ENCODE peak calls at places on chromosomes 13 and 19, in four cellular contexts. X is breast epithelium, H is heart left ventricle, Q is uterus. D is an unnamed sample. For H3K36me3, the result is how much of the 10 kb centered on the place peaks cover.

GRCh38 chr19:58279042-58279924 is 528 bp downstream of the ZNF8 start:
- DNase-seq in X (peak), H (peak), Q (peak), D (peak)

GRCh38 chr13:113774177-113775107 is 15.4 kb downstream of the TMEM255B start:
- DNase-seq in X (no peak), H (no peak), Q (no peak), D (no peak)

GRCh38 chr13:112842343-112842856 is 126.6 kb upstream of the MCF2L start:
- DNase-seq in X (no peak), H (peak), Q (peak), D (no peak)

GRCh38 chr19:47274071-47274890 is at the start of gene INAFM1:
- DNase-seq in X (peak), H (peak), Q (peak), D (peak)

GRCh38 chr13:80386001-80386400 is 45.1 kb upstream of the SPRY2 start:
- DNase-seq in X (no peak), H (no peak), Q (no peak), D (no peak)

GRCh38 chr13:44565881-44566280 is 10.2 kb downstream of the TSC22D1 start:
- DNase-seq in X (no peak), H (no peak), Q (no peak), D (no peak)

GRCh38 chr13:32530841-32531253 is 7.7 kb downstream of the N4BP2L2 start:
- DNase-seq in X (no peak), H (no peak), Q (peak), D (peak)

GRCh38 chr19:13153627-13154240 is 3.5 kb downstream of the IER2 start:
- DNase-seq in X (peak), H (no peak), Q (peak), D (peak)

GRCh38 chr13:91714726-91715334 is 316.4 kb downstream of the GPC5 start:
- DNase-seq in X (no peak), H (no peak), Q (no peak), D (no peak)

DNA sequence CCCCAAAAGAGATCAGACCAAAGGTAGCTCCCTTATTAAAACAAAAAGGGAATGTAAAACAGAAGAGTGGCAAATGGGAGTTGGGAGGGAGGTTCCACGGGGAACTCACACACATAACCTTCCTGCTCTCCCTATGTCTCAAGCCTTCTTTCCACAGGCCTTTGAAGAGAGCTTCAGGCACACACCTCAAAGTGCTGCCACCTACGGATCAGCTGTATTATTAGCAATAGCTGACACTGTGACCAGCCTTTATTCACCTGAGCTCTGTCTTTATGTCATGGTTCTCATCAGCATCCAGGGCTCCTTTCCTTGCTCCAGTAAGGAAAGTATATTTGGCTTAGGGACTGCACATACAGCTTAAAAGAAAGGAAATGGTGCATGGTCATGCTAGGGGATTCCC is 11.3 kb downstream of the ZNF571 start:
- DNase-seq in X (no peak), H (no peak), Q (no peak), D (no peak)
- H3K36me3 ChIP-seq in X (half or more), H (under half), Q (under half), D (under half)

DNA sequence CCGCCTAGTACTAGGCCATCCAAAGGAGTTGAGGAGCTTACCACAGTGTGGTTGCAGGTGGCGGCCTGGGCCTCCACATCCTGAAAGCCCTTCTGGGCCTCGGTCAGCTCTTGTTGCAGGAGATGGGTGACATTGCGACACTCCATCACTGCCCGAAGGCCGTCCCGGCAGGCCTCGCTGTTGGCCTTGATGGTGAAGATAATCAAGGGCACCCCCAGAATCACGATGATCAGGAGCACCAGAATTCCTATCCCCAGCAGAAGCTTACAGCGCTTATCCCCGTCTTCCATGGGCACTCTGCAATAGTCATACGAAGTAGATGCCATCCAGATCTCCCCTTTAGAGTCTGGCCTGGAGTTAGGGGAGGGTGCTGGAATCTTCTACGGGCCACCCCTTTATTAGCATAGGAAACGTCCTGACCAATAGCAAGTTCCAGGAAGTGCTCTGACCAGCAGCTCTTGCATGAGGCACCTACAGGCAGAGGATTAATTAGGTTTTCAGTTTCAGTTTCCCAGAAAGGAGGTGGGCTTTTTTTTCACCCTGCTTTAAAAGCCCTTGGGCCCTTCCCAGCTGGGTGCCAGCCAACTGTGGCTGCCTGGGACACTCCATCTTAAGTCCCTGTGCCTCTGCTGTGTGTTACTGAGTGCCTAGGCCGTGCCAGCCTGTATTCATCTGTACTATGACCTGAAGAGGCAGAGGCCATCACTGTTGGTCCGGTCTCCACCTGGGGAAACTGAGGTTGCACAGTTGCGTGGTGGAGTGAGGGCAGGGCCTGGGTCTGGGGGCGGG is at the start of gene BST2:
- DNase-seq in X (peak), H (peak), Q (peak), D (no peak)
- H3K27ac ChIP-seq in X (peak), H (peak), Q (peak), D (peak)

DNA sequence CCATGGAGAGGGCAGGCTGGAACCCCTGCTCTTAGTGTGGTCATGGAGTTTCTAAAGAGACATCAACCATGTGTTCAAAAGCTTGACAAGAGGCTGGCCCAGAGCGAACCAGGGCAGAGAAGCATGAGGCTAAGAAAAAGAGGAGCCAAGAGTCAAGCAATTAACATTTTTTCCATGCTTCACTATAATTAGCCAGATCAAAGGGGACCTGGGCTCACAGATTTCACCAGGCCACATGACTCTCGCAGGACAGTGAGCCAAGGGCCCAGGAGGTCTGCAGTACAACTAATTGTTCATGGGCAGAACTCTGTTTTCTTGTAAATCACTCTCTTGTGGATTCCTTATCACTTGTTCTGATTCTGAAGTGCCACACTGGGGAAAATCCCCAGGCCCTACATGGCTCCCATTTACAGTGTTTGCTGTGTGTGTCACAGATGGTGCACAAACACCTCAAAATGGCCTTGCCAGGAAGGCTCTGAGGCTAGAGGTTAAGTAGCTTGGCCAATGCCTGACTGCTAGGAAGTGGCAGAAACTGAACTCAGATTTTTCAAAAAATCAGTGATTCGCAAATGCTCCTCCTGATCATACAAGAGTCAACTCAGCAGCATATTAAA is 101.2 kb downstream of the LHFPL6 start:
- DNase-seq in X (no peak), H (peak), Q (no peak), D (no peak)
- H3K36me3 ChIP-seq in X (under half), H (under half), Q (under half), D (under half)

GRCh38 chr19:3233831-3234230 is 9.4 kb downstream of the CELF5 start:
- DNase-seq in X (no peak), H (no peak), Q (no peak), D (no peak)

GRCh38 chr19:3238066-3238561 is 13.7 kb downstream of the CELF5 start:
- DNase-seq in X (no peak), H (no peak), Q (no peak), D (no peak)

GRCh38 chr19:3239367-3239766 is 14.9 kb downstream of the CELF5 start:
- DNase-seq in X (no peak), H (no peak), Q (no peak), D (no peak)

GRCh38 chr19:3234800-3235199 is 10.3 kb downstream of the CELF5 start:
- DNase-seq in X (no peak), H (peak), Q (no peak), D (no peak)

GRCh38 chr19:3236272-3236671 is 11.8 kb downstream of the CELF5 start:
- DNase-seq in X (no peak), H (no peak), Q (no peak), D (no peak)
- H3K27ac ChIP-seq in X (no peak), H (no peak), Q (no peak), D (no peak)

DNA sequence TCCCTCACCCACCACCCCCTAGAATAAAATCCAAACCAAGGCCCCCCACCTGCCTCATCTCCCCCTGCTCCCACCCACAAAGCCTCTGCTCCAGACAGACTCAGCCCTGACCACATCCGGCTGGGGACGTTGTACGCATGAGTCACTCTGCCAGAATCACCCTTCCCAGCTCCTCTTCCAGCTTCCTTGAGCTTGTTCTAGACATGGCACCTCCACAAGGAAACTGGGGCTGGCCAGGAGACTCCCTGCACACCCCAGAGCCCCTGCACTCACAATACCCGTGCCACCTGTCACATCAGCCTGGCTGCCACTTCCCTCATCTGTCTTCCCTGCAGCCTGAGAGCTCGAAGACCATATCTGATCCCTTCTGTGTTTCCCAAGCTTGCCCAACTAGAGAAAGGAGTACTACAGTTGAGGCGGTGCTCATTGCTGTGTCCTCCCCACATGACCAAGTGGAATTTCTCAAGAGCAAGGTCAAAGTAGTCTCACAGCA is 9.7 kb downstream of the DEDD2 start:
- DNase-seq in X (peak), H (peak), Q (no peak), D (no peak)
- H3K36me3 ChIP-seq in X (under half), H (under half), Q (under half), D (under half)